ENCODE peak calls at places on chromosomes 6 and 20, in four cellular contexts. U, L, K and W are unnamed samples.

GRCh38 chr6:101683884-101684283 is 290.4 kb downstream of the GRIK2 start:
- DNase-seq in L (peak), K (no peak), U (no peak), W (no peak)

GRCh38 chr6:109001554-109001953 is 93.1 kb downstream of the SESN1 start:
- DNase-seq in K (no peak), U (no peak), L (peak), W (no peak)

GRCh38 chr20:19775353-19776201 is 17.5 kb downstream of the RIN2 start:
- DNase-seq in U (no peak), L (no peak), K (no peak), W (no peak)

GRCh38 chr20:57111028-57111373 is 155.4 kb downstream of the BMP7 start:
- DNase-seq in L (no peak), U (no peak), K (no peak), W (no peak)

GRCh38 chr6:150767585-150768164 is 97.8 kb upstream of the MTHFD1L start:
- DNase-seq in K (no peak), L (no peak), U (no peak), W (no peak)

GRCh38 chr6:137357263-137357947 is 136.8 kb downstream of the OLIG3 start:
- DNase-seq in U (no peak), L (no peak), K (no peak), W (peak)

GRCh38 chr20:59392741-59393140 is 92.3 kb downstream of the EDN3 start:
- DNase-seq in L (peak), U (no peak), K (no peak), W (no peak)

GRCh38 chr6:126773122-126773805 is 345.2 kb upstream of the RSPO3 start:
- DNase-seq in L (no peak), K (no peak), U (no peak), W (no peak)

GRCh38 chr6:134077301-134077700 is 24.9 kb upstream of the SLC2A12 start:
- DNase-seq in U (no peak), K (no peak), L (peak), W (no peak)

GRCh38 chr20:17895641-17896246 is 72.8 kb downstream of the SNX5 start:
- DNase-seq in K (no peak), U (peak), L (no peak), W (no peak)

GRCh38 chr20:856361-856775 is 22.9 kb downstream of the FAM110A start:
- DNase-seq in K (no peak), L (no peak), U (peak), W (no peak)

GRCh38 chr20:47351643-47352331 is 4.7 kb downstream of the ZMYND8 start:
- DNase-seq in L (no peak), K (peak), U (no peak), W (peak)

GRCh38 chr6:11536795-11537194 is 754 bp upstream of the TMEM170B start:
- DNase-seq in L (peak), K (peak), U (peak), W (no peak)

GRCh38 chr6:42326248-42326647 is 108.6 kb upstream of the MRPS10 start:
- DNase-seq in U (no peak), K (peak), L (no peak), W (no peak)